ENCODE peak calls at places on chromosomes 5 and 9, in five cellular contexts. W, G, F, Y and H are unnamed samples.

GRCh38 chr5:54792611-54793404 is 192.6 kb downstream of the ESM1 start:
- DNase-seq in Y (no peak), F (no peak), W (no peak), G (no peak), H (no peak)

GRCh38 chr5:72633649-72634048 is 126.4 kb upstream of the ZNF366 start:
- DNase-seq in W (no peak), Y (no peak), G (no peak), F (no peak), H (no peak)

GRCh38 chr5:55471468-55471867 is 63.3 kb downstream of the PLPP1 start:
- DNase-seq in G (no peak), Y (no peak), F (no peak), W (no peak), H (no peak)

GRCh38 chr5:102998224-102998623 is 121.7 kb downstream of the GIN1 start:
- DNase-seq in G (no peak), W (no peak), Y (no peak), F (no peak), H (no peak)

GRCh38 chr5:131389096-131389868 is 125.4 kb downstream of the CDC42SE2 start:
- DNase-seq in G (no peak), Y (no peak), W (peak; percentile 54), F (no peak), H (peak; percentile 17)

GRCh38 chr9:133711428-133712220 is 26.5 kb downstream of the SARDH start:
- DNase-seq in G (peak; percentile 37), Y (no peak), F (no peak), W (no peak), H (no peak)

GRCh38 chr5:2621631-2622030 is 129.8 kb downstream of the IRX2 start:
- DNase-seq in W (no peak), G (no peak), Y (no peak), F (no peak), H (no peak)

GRCh38 chr5:86979801-86980510 is 287.7 kb upstream of the RASA1 start:
- DNase-seq in Y (no peak), W (peak; percentile 22), G (peak; percentile 10), F (no peak), H (no peak)

GRCh38 chr9:129624947-129625346 is 1.0 kb upstream of the NTMT1 start:
- DNase-seq in F (no peak), G (no peak), W (peak; percentile 24), Y (no peak), H (peak; percentile 69)

GRCh38 chr9:87686520-87687090 is 39.3 kb upstream of the CTSL start:
- DNase-seq in Y (no peak), F (no peak), G (no peak), W (no peak), H (no peak)

GRCh38 chr5:142395334-142395733 is 70.5 kb upstream of the SPRY4 start:
- DNase-seq in G (no peak), W (no peak), Y (no peak), F (no peak), H (no peak)

GRCh38 chr9:124077915-124078572 is 66.5 kb downstream of the LHX2 start:
- DNase-seq in Y (no peak), F (no peak), W (no peak), G (no peak), H (no peak)

GRCh38 chr9:125126019-125126746 is 17.1 kb downstream of the SCAI start:
- DNase-seq in Y (peak; percentile 61), W (peak; percentile 85), G (peak; percentile 95), F (no peak), H (peak; percentile 57)

GRCh38 chr9:15999422-16000339 is 446.8 kb downstream of the CCDC171 start:
- DNase-seq in Y (no peak), F (no peak), G (peak; percentile 58), W (no peak), H (no peak)

GRCh38 chr5:149172261-149172660 is 31.0 kb downstream of the ABLIM3 start:
- DNase-seq in G (peak; percentile 26), F (no peak), W (peak; percentile 49), Y (no peak), H (peak; percentile 14)

GRCh38 chr9:134637696-134638502 is 3.7 kb upstream of the COL5A1 start:
- DNase-seq in Y (no peak), W (no peak), G (no peak), F (no peak), H (no peak)

GRCh38 chr9:962023-962422 is 14.4 kb upstream of the DMRT3 start:
- DNase-seq in F (no peak), G (no peak), W (no peak), Y (no peak), H (no peak)

GRCh38 chr5:167358868-167359492 is 932.5 kb upstream of the WWC1 start:
- DNase-seq in F (no peak), G (no peak), Y (no peak), W (no peak), H (no peak)

GRCh38 chr5:129110742-129111141 is 16.2 kb downstream of the ISOC1 start:
- DNase-seq in Y (no peak), W (no peak), G (no peak), F (no peak), H (no peak)

DNA sequence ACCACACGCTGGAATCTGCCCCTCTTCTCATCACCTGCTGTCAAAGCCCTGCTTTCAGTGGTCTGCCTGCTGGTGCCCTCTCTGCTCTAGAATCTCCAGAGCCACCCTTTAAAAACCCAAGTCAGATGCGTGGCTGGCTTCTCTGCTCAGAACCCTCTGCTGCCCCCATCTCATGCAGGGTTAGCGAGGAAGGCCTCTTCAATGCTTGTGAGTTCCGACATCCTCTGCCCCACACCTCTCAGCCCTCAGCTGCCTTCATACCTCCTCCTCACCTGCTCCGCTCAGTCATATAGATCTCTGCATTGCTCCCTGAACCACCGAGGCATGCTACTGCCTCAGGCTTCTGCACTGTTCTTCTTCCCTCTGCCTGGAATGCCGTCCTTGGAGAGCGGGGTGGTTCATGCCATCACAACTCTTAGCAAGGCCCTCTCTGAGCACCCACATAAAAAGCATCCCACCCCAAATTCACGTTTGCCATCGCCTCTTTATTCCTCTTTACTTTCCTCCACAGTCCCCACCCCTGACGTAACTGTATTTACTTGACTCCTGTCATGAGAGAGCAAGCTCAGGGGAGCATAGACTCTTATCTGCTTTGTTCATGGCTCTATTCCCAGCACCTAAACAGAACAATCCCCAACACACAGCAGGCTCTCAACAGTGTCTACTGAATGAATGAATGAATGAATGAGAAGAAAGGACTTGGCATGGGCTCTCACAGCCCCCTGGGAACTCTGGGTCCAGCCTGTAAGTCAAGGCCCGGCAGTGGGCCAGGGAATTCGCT is 10.4 kb downstream of the SHB start:
- DNase-seq in G (no peak), Y (no peak), W (no peak), F (no peak), H (no peak)
- TF ChIP-seq CTCF in G (no peak), Y (no peak), W (no peak), F (no peak), H (no peak)

DNA sequence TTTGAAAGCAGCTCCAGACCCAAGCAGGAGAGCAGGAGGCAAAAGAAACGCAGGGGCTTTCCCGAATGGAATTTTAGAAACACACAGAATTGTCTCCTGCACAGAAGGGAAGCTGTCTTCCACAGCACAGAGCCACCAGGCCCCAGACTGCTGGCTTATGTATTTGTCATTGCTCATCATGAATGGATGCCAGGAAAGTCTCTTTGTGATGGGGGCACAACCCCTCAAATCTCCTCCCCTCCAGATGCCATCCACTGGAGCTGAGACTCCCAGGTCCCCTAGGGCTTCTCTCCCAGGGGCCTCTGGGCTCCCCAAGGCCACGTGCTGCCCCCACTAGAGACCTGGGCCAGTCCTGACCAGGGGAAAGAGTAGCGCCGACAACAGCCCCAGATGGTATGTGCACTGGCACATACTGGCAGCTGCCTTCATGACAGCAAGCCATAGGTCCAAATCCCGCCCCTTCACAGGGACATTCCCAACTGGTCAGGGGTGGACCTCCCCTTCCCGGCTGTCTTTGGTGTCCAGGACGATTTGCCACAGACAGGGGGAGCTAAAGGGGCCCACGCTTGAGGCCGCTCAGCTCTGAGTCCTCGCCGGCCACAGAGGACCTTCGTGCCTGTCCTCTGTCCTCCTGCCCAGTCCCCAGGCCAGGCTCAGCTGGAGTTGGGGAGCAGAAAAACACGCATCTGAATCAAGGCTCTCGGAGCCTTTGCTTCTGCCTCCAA is 127.8 kb downstream of the KCNIP1 start:
- DNase-seq in F (no peak), W (no peak), G (no peak), Y (no peak), H (no peak)
- TF ChIP-seq CTCF in F (no peak), W (no peak), G (peak; percentile 35), Y (no peak), H (no peak)

GRCh38 chr9:127496974-127497373 is 45.7 kb downstream of the LRSAM1 start:
- DNase-seq in Y (no peak), G (no peak), F (no peak), W (no peak), H (no peak)

GRCh38 chr9:127494304-127494702 is 43.0 kb downstream of the LRSAM1 start:
- DNase-seq in F (no peak), W (no peak), G (no peak), Y (no peak), H (no peak)

GRCh38 chr9:127493592-127494303 is 42.4 kb downstream of the LRSAM1 start:
- DNase-seq in G (no peak), W (no peak), Y (no peak), F (no peak), H (no peak)

GRCh38 chr9:127497656-127498290 is 46.5 kb downstream of the LRSAM1 start:
- DNase-seq in F (no peak), Y (no peak), G (no peak), W (no peak), H (no peak)

DNA sequence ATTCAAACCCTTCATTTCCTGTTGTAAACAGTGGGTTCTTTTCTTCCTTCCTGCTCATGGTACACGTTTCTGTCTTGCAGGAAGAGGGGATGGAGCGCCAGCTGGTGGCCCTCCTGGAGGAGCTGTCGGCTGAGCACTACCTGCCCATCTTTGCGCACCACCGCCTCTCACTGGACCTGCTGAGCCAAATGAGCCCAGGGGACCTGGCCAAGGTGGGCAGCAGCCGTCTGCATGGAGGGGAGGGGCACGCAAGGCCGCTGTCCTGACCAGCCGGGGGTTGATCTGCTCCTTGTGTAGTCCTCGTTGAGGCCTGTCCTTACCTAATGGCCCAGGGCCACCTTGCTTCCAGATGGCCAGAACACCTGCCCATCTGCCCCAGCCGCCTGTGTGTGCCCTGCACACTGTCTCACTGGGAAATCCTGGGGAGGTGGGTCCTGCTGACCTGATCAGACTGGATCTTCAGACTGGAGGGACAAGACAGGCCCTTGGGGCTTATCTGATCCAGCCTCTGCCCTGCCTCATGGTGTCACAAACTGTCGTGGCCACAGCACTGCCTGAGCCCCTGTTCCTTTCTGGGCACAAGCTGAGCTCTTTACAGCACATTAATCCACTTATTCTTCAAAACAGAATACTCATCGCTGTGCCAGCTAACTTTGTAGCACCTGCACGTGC is 44.7 kb downstream of the LRSAM1 start:
- DNase-seq in Y (no peak), W (no peak), F (no peak), G (no peak), H (no peak)
- TF ChIP-seq CTCF in Y (no peak), W (no peak), F (no peak), G (no peak), H (peak; percentile 1)

DNA sequence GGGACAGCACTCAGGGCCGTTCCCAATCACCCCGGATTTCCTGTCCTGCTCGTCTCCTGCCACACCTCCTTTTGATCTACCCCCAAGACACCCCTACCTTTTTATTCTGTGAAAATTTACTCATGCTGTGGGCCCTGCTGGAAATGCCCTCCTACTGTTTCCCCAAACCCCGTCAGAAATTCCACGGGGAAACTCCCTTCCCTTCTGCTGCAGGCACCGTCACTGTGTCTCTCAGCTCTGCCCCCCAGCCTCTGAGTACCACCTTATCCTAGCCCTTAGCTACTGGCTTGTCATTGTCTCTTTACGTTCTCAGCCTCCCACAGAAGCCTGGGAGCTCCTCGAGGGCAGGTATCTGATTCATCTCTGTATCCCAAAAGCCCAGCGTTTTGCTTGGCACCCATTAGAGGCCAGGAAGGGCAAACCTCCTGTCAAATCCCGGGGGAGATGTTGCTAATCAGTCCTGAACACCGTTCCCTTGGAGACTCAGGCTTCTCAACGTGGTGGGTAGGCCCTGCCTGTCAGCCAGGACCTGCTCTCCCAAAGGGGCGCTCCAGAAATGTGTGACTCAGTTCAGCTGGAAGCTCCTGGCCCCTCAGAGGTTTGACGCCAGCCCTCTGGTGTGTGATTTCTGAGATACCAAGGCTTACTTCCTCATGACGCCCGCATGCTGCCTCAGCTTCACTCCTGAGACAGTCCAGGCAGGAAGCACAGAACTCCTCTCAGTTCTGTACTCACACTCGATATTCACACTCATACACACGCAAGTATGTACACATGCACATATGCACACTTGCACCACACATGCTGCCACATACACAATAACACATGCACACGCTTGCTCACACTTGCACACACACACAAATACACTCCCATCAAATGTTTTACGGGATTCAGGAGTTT is 50.7 kb upstream of the GRHPR start:
- DNase-seq in F (no peak), W (peak; percentile 86), Y (peak; percentile 68), G (no peak), H (no peak)
- TF ChIP-seq CTCF in F (no peak), W (no peak), Y (no peak), G (no peak), H (no peak)